ENCODE peak calls at places on chromosome 6, in five cellular contexts. O, C, E, T and M are unnamed samples.

GRCh38 chr6:16102208-16102607 is 26.7 kb upstream of the MYLIP start:
- DNase-seq in O (no peak), C (no peak), E (no peak), T (no peak), M (no peak)

GRCh38 chr6:131792091-131792496 is 15.7 kb upstream of the ENPP1 start:
- DNase-seq in O (no peak), C (no peak), E (no peak), T (peak; percentile 16), M (no peak)

GRCh38 chr6:29493261-29493660 is 5.5 kb upstream of the MAS1L start:
- DNase-seq in O (no peak), C (no peak), E (no peak), T (no peak), M (no peak)

GRCh38 chr6:15481892-15482291 is 180.9 kb downstream of the DTNBP1 start:
- DNase-seq in O (no peak), C (no peak), E (no peak), T (peak; percentile 10), M (no peak)

GRCh38 chr6:30463651-30464618 is 25.4 kb upstream of the HLA-E start:
- DNase-seq in O (peak; percentile 38), C (peak; percentile 72), E (peak; percentile 61), T (peak; percentile 62), M (peak; percentile 62)

GRCh38 chr6:18388942-18389341 is 1.8 kb downstream of the RNF144B start:
- DNase-seq in O (no peak), C (no peak), E (no peak), T (no peak), M (no peak)

GRCh38 chr6:41584668-41585205 is 38.6 kb downstream of the FOXP4 start:
- DNase-seq in O (peak; percentile 84), C (no peak), E (no peak), T (no peak), M (no peak)

GRCh38 chr6:72589096-72589495 is 32.8 kb upstream of the KCNQ5 start:
- DNase-seq in O (no peak), C (no peak), E (no peak), T (no peak), M (no peak)